ENCODE peak calls at places on chromosomes 16 and 17, in six cellular contexts. One of them, this sample, is unnamed.

GRCh38 chr16:89827383-89828198 is 684 bp upstream of the SPIRE2 start:
- DNase-seq in stimulated activated CD8-positive, alpha-beta memory T cell treated with anti-CD3 and anti-CD28 coated beads, Interleukin-4, amount 100 ng/mL, for 48 hours: no peak
- DNase-seq in HS-27A: peak
- DNase-seq in MG63: peak
- DNase-seq in Calu3: peak
- DNase-seq in amniotic stem cell: no peak
- DNase-seq in this sample: peak

GRCh38 chr17:19833914-19834313 is 33.8 kb downstream of the ULK2 start:
- DNase-seq in HS-27A: no peak
- DNase-seq in Calu3: no peak
- DNase-seq in MG63: no peak
- DNase-seq in amniotic stem cell: no peak
- DNase-seq in stimulated activated CD8-positive, alpha-beta memory T cell treated with anti-CD3 and anti-CD28 coated beads, Interleukin-4, amount 100 ng/mL, for 48 hours: no peak
- DNase-seq in this sample: no peak

GRCh38 chr16:27214084-27214961 is 11.0 kb downstream of the KDM8 start:
- DNase-seq in MG63: no peak
- DNase-seq in HS-27A: no peak
- DNase-seq in amniotic stem cell: no peak
- DNase-seq in Calu3: no peak
- DNase-seq in stimulated activated CD8-positive, alpha-beta memory T cell treated with anti-CD3 and anti-CD28 coated beads, Interleukin-4, amount 100 ng/mL, for 48 hours: no peak
- DNase-seq in this sample: peak

GRCh38 chr16:87062569-87063442 is 254.4 kb downstream of the C16orf95 start:
- DNase-seq in HS-27A: peak
- DNase-seq in amniotic stem cell: no peak
- DNase-seq in MG63: peak
- DNase-seq in Calu3: peak
- DNase-seq in stimulated activated CD8-positive, alpha-beta memory T cell treated with anti-CD3 and anti-CD28 coated beads, Interleukin-4, amount 100 ng/mL, for 48 hours: peak
- DNase-seq in this sample: peak

GRCh38 chr16:70252355-70252988 is 732 bp upstream of the EXOSC6 start:
- DNase-seq in Calu3: peak
- DNase-seq in amniotic stem cell: no peak
- DNase-seq in MG63: peak
- DNase-seq in HS-27A: no peak
- DNase-seq in stimulated activated CD8-positive, alpha-beta memory T cell treated with anti-CD3 and anti-CD28 coated beads, Interleukin-4, amount 100 ng/mL, for 48 hours: peak
- DNase-seq in this sample: no peak

GRCh38 chr16:2508722-2509400 is 4.9 kb upstream of the ATP6V0C start:
- DNase-seq in Calu3: no peak
- DNase-seq in amniotic stem cell: no peak
- DNase-seq in HS-27A: no peak
- DNase-seq in stimulated activated CD8-positive, alpha-beta memory T cell treated with anti-CD3 and anti-CD28 coated beads, Interleukin-4, amount 100 ng/mL, for 48 hours: no peak
- DNase-seq in MG63: no peak
- DNase-seq in this sample: no peak

GRCh38 chr16:47018223-47018891 is 44.9 kb upstream of the DNAJA2 start:
- DNase-seq in HS-27A: no peak
- DNase-seq in stimulated activated CD8-positive, alpha-beta memory T cell treated with anti-CD3 and anti-CD28 coated beads, Interleukin-4, amount 100 ng/mL, for 48 hours: peak
- DNase-seq in MG63: no peak
- DNase-seq in amniotic stem cell: no peak
- DNase-seq in Calu3: peak
- DNase-seq in this sample: peak

GRCh38 chr16:57823836-57824235 is 21.5 kb upstream of the KIFC3 start:
- DNase-seq in MG63: peak
- DNase-seq in Calu3: no peak
- DNase-seq in amniotic stem cell: no peak
- DNase-seq in stimulated activated CD8-positive, alpha-beta memory T cell treated with anti-CD3 and anti-CD28 coated beads, Interleukin-4, amount 100 ng/mL, for 48 hours: no peak
- DNase-seq in HS-27A: no peak
- DNase-seq in this sample: no peak

GRCh38 chr17:69672924-69673323 is 258.4 kb downstream of the MAP2K6 start:
- DNase-seq in stimulated activated CD8-positive, alpha-beta memory T cell treated with anti-CD3 and anti-CD28 coated beads, Interleukin-4, amount 100 ng/mL, for 48 hours: no peak
- DNase-seq in HS-27A: no peak
- DNase-seq in MG63: peak
- DNase-seq in Calu3: no peak
- DNase-seq in amniotic stem cell: no peak
- DNase-seq in this sample: no peak

GRCh38 chr16:51922476-51922875 is 624.5 kb downstream of the TOX3 start:
- DNase-seq in Calu3: no peak
- DNase-seq in MG63: no peak
- DNase-seq in stimulated activated CD8-positive, alpha-beta memory T cell treated with anti-CD3 and anti-CD28 coated beads, Interleukin-4, amount 100 ng/mL, for 48 hours: no peak
- DNase-seq in amniotic stem cell: no peak
- DNase-seq in HS-27A: no peak
- DNase-seq in this sample: no peak